ENCODE peak calls at places on chromosomes 11 and 22, in eight cellular contexts. J is GM23248, D is PC-3, O is breast epithelium, H is spleen, C is H9, B is osteoblast, F is pancreas. Q is an unnamed sample. For H3K27me3, the result is how much of the 10 kb centered on the place peaks cover.

GRCh38 chr11:130631119-130631518 is 182.7 kb downstream of the ADAMTS15 start:
- DNase-seq in C (no peak), B (no peak), H (no peak), F (no peak), J (peak), O (no peak), D (peak), Q (no peak)

GRCh38 chr11:120912504-120912903 is 111.4 kb upstream of the TBCEL start:
- DNase-seq in F (no peak), O (no peak), B (peak), J (peak), C (no peak), D (peak), H (peak), Q (no peak)

GRCh38 chr11:72673284-72673942 is 809 bp downstream of the PDE2A start:
- DNase-seq in O (no peak), C (no peak), B (no peak), H (no peak), F (no peak), D (no peak), J (no peak), Q (no peak)

GRCh38 chr22:46511391-46512370 is 25.7 kb downstream of the CELSR1 start:
- DNase-seq in O (no peak), F (no peak), J (peak), H (no peak), D (no peak), C (no peak), B (peak), Q (no peak)

GRCh38 chr11:34604216-34604615 is 16.7 kb upstream of the EHF start:
- DNase-seq in C (no peak), H (no peak), F (no peak), O (no peak), J (no peak), B (no peak), D (peak), Q (no peak)

GRCh38 chr11:105046898-105047579 is 1.9 kb upstream of the CARD16 start:
- DNase-seq in D (peak), J (peak), C (no peak), O (no peak), B (peak), H (no peak), F (no peak), Q (no peak)

GRCh38 chr11:17813391-17814059 is 78.9 kb downstream of the KCNC1 start:
- DNase-seq in H (no peak), J (no peak), B (no peak), O (no peak), C (no peak), F (no peak), D (peak), Q (no peak)

GRCh38 chr11:84465040-84465439 is 1162.1 kb downstream of the DLG2 start:
- DNase-seq in H (no peak), J (peak), O (no peak), F (no peak), D (no peak), C (no peak), B (no peak), Q (no peak)

GRCh38 chr11:115272925-115273324 is 231.3 kb downstream of the CADM1 start:
- DNase-seq in B (no peak), H (no peak), D (no peak), J (no peak), F (no peak), O (no peak), C (no peak), Q (no peak)

GRCh38 chr11:69659591-69659990 is 15.6 kb downstream of the LTO1 start:
- DNase-seq in D (no peak), O (no peak), B (peak), H (peak), J (no peak), F (no peak), C (no peak), Q (peak)

GRCh38 chr11:79437981-79438630 is 2.7 kb downstream of the TENM4 start:
- DNase-seq in F (no peak), H (peak), O (no peak), D (no peak), B (peak), J (peak), C (peak), Q (no peak)

GRCh38 chr22:24950272-24950902 is 2.1 kb upstream of the KIAA1671 start:
- DNase-seq in C (peak), H (no peak), O (peak), D (no peak), J (peak), F (no peak), B (peak), Q (no peak)

GRCh38 chr22:42808516-42808915 is 48.6 kb downstream of the ARFGAP3 start:
- DNase-seq in C (no peak), D (no peak), B (peak), O (no peak), J (no peak), H (no peak), F (no peak), Q (no peak)

GRCh38 chr11:86719781-86720463 is 47.5 kb upstream of the ME3 start:
- DNase-seq in B (peak), O (no peak), J (peak), F (no peak), H (no peak), C (no peak), D (peak), Q (no peak)

GRCh38 chr11:76781861-76782500 is 1.2 kb upstream of the TSKU start:
- DNase-seq in O (peak), D (no peak), H (peak), C (no peak), F (no peak), B (peak), J (no peak), Q (no peak)

GRCh38 chr11:124608146-124608545 is 3.1 kb upstream of the PANX3 start:
- DNase-seq in D (peak), B (no peak), H (no peak), O (no peak), J (no peak), C (no peak), F (no peak), Q (no peak)

GRCh38 chr11:87926250-87926970 is 248.8 kb downstream of the RAB38 start:
- DNase-seq in D (peak), H (no peak), O (no peak), J (peak), B (no peak), C (peak), F (no peak), Q (no peak)

GRCh38 chr11:111735262-111736116 is 30.7 kb downstream of the PPP2R1B start:
- DNase-seq in J (peak), D (peak), C (no peak), O (peak), B (peak), H (peak), F (peak), Q (no peak)

GRCh38 chr11:76436020-76436419 is 8.8 kb upstream of the EMSY start:
- DNase-seq in O (no peak), D (no peak), B (peak), F (no peak), C (no peak), J (peak), H (no peak), Q (no peak)

GRCh38 chr11:118232659-118233058 is 7.8 kb upstream of the JAML start:
- DNase-seq in O (no peak), H (no peak), D (peak), F (no peak), J (no peak), B (no peak), C (no peak), Q (no peak)

GRCh38 chr22:48089601-48090331 is 1327.3 kb downstream of the TBC1D22A start:
- DNase-seq in O (peak), B (peak), H (peak), D (peak), J (peak), C (no peak), F (no peak), Q (no peak)

GRCh38 chr11:58926695-58927094 is 12.6 kb upstream of the GLYATL1 start:
- DNase-seq in H (no peak), B (no peak), J (peak), C (no peak), F (no peak), D (peak), O (no peak), Q (no peak)

GRCh38 chr22:36365020-36365411 is 22.8 kb downstream of the MYH9 start:
- DNase-seq in B (peak), C (no peak), O (no peak), F (peak), J (peak), H (no peak), D (peak), Q (peak)

GRCh38 chr22:35540600-35541253 is at the start of gene RASD2:
- DNase-seq in F (peak), H (no peak), B (peak), C (peak), J (peak), O (peak), D (peak), Q (no peak)

GRCh38 chr11:68819362-68819761 is 22.4 kb downstream of the CPT1A start:
- DNase-seq in F (no peak), O (no peak), D (no peak), H (no peak), J (no peak), C (no peak), B (no peak), Q (no peak)

GRCh38 chr22:36486619-36487384 is 5.4 kb upstream of the TXN2 start:
- DNase-seq in H (no peak), C (peak), O (no peak), B (peak), F (peak), D (peak), J (peak), Q (no peak)

GRCh38 chr11:72430743-72431570 is 3.4 kb downstream of the CLPB start:
- DNase-seq in F (peak), C (peak), J (peak), D (peak), H (no peak), O (no peak), B (peak), Q (peak)

GRCh38 chr22:21009638-21010425 is 5.1 kb upstream of the P2RX6 start:
- DNase-seq in H (no peak), B (no peak), D (peak), F (peak), C (peak), O (no peak), J (peak), Q (no peak)

GRCh38 chr11:61021661-61022212 is 50.3 kb downstream of the CD6 start:
- DNase-seq in C (peak), D (no peak), F (peak), H (peak), J (no peak), O (peak), B (peak), Q (peak)

GRCh38 chr22:42313804-42314581 is 43.5 kb upstream of the TCF20 start:
- DNase-seq in C (peak), H (no peak), B (no peak), O (peak), D (peak), F (peak), J (no peak), Q (no peak)

GRCh38 chr11:119493712-119494111 is 70.7 kb upstream of the THY1 start:
- DNase-seq in C (peak), F (no peak), D (peak), O (no peak), H (no peak), B (peak), J (peak), Q (no peak)

GRCh38 chr22:41513391-41513790 is 30.9 kb downstream of the POLR3H start:
- DNase-seq in B (peak), O (no peak), D (no peak), C (no peak), H (no peak), F (no peak), J (no peak), Q (no peak)

GRCh38 chr11:22338465-22338810 is 257 bp downstream of the SLC17A6 start:
- DNase-seq in J (no peak), D (no peak), H (no peak), F (no peak), C (peak), B (no peak), O (no peak), Q (no peak)

GRCh38 chr22:36818010-36818642 is 1.3 kb upstream of the PVALB start:
- DNase-seq in H (no peak), D (peak), B (no peak), C (no peak), J (peak), F (no peak), O (no peak), Q (no peak)

GRCh38 chr11:1631066-1631568 is 1.5 kb downstream of the KRTAP5-5 start:
- DNase-seq in J (no peak), H (no peak), O (no peak), F (no peak), C (no peak), D (no peak), B (peak), Q (no peak)

GRCh38 chr11:66559141-66559861 is 9.1 kb downstream of the CTSF start:
- DNase-seq in B (peak), D (no peak), F (peak), H (no peak), O (no peak), J (peak), C (peak), Q (peak)

GRCh38 chr11:9030601-9031000 is 26.8 kb upstream of the NRIP3 start:
- DNase-seq in B (no peak), F (no peak), J (no peak), O (no peak), H (no peak), D (no peak), C (no peak), Q (no peak)

GRCh38 chr11:118238397-118238796 is 13.6 kb upstream of the JAML start:
- DNase-seq in C (no peak), O (no peak), J (no peak), H (no peak), B (no peak), D (no peak), F (no peak), Q (no peak)

GRCh38 chr11:114166897-114167323 is 107.4 kb downstream of the ZBTB16 start:
- DNase-seq in F (no peak), J (peak), C (no peak), O (peak), B (peak), H (no peak), D (peak), Q (no peak)

GRCh38 chr22:39924286-39924685 is 23.4 kb downstream of the GRAP2 start:
- DNase-seq in B (no peak), J (no peak), D (no peak), O (no peak), C (no peak), F (no peak), H (no peak), Q (no peak)

GRCh38 chr22:25992331-25992730 is 176.9 kb upstream of the SEZ6L start:
- DNase-seq in J (no peak), B (peak), D (no peak), C (no peak), O (no peak), F (no peak), H (no peak), Q (no peak)
- H3K27me3 ChIP-seq in J (under half), B (under half), D (under half), C (under half), O (under half), F (under half), H (under half), Q (under half)

DNA sequence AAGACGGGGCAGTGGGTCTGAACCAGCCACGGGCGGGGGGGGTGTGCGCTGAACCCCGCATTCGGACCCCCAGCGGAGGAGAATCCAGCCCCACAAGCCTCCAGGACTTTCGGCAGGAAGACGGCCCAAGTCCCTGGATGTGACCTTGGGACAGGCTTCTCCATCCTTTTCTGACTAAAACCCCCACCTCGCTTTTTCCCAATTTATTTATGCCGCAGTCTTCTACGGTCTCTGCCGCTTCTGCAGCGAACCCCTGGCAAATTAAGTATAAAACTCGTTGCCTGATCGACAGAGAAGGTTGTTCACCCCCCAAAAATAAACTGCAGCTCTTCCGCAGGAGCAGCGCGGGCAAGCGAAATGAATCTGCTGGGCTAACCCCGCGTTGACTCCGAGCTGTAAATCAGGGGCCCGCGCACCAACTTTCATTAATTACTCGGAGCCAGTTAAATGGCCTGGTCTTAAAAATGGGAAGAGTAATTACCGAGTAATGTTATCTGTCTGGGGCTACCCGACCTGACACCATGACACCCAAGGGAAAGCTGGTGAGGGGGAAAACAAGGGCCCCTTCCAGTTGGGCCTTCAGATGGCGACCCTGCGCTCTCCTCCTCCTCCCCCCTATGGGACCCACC is 6.6 kb downstream of the WT1 start:
- DNase-seq in O (no peak), H (no peak), D (no peak), J (no peak), F (no peak), B (peak), C (no peak), Q (no peak)
- H3K27me3 ChIP-seq in O (half or more), H (half or more), D (under half), J (half or more), F (under half), B (half or more), C (half or more), Q (half or more)

GRCh38 chr11:71240061-71240690 is 12.2 kb downstream of the SHANK2 start:
- DNase-seq in O (no peak), B (no peak), J (no peak), C (no peak), D (no peak), H (peak), F (no peak), Q (no peak)

GRCh38 chr11:71240865-71241691 is 11.3 kb downstream of the SHANK2 start:
- DNase-seq in D (no peak), B (peak), O (peak), J (peak), F (peak), H (peak), C (no peak), Q (peak)

GRCh38 chr11:71238285-71238875 is 14.0 kb downstream of the SHANK2 start:
- DNase-seq in H (peak), B (no peak), F (no peak), D (no peak), C (no peak), O (no peak), J (no peak), Q (no peak)

GRCh38 chr11:71238941-71239340 is 13.4 kb downstream of the SHANK2 start:
- DNase-seq in J (no peak), B (no peak), F (no peak), D (no peak), C (no peak), O (no peak), H (peak), Q (no peak)

GRCh38 chr11:71239581-71239980 is 12.8 kb downstream of the SHANK2 start:
- DNase-seq in C (peak), J (no peak), H (peak), D (no peak), F (no peak), O (no peak), B (no peak), Q (no peak)
- H3K27me3 ChIP-seq in C (under half), J (under half), H (under half), D (under half), F (under half), O (under half), B (under half), Q (under half)

DNA sequence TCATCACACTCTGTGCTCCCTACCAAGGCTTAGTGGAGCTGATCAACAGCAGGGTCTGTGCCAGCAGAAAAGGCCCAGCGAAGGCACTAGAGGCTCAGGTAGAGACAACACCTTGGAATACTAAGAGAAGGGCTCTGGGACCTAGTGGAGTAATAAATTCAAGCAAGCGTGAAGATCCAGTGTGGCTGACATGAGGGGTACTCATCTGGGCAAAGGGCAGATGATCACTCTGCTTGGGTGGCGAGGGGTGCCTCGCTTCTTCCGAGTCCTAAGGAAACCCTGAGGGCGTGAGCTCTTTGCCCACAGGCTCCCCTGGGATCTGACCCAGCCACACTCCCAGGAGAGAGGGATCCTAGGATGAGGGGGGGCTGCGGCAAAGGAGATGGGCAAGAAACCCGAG is 3.5 kb upstream of the TPBGL start:
- DNase-seq in B (peak), H (no peak), J (no peak), C (no peak), F (no peak), O (no peak), D (no peak), Q (no peak)
- H3K27me3 ChIP-seq in B (under half), H (under half), J (under half), C (under half), F (under half), O (under half), D (under half), Q (under half)

DNA sequence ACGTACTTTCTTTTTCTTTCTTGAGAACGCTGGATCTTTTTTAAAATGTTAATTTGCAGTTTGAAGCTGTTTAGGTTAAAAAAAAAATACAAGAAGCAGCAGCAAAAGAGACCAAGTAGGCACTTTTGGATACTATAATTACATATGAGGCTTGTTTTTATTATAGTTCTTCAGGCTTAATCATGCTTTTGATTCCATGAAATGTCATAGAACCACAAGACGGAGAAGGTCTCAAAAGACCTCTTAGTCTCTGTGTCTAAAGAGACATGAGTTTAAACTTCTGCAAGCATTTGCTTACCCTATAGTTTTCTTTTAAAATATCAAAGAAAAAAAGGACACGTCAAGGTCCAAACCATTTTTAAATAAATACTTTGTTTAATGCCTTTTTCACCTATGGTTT is 18.8 kb upstream of the MMP20 start:
- DNase-seq in B (peak), D (no peak), J (no peak), H (no peak), C (no peak), O (no peak), F (no peak), Q (no peak)
- H3K27me3 ChIP-seq in B (under half), D (under half), J (under half), H (under half), C (under half), O (under half), F (under half), Q (under half)

GRCh38 chr11:128904303-128904871 is 13.2 kb downstream of the KCNJ5 start:
- DNase-seq in B (no peak), O (no peak), D (no peak), H (no peak), J (peak), F (no peak), C (no peak), Q (no peak)
- H3K27me3 ChIP-seq in B (under half), O (under half), D (under half), H (under half), J (under half), F (under half), C (half or more), Q (under half)